ENCODE peak calls at places on chromosomes 7 and 10, in eight cellular contexts. E is naive thymus-derived CD8-positive, alpha-beta T cell; T is anterior cingulate cortex; H is central memory CD4-positive, alpha-beta T cell; M is NCI-H460; L is fibroblast of the conjunctiva; W is fibroblast of the aortic adventitia; I is ACHN. X is an unnamed sample.
A peak's percentile ranks its signal among the peaks of the same experiment; 100 is the strongest.

GRCh38 chr10:71391701-71392100 is 5.0 kb upstream of the CDH23 start:
- DNase-seq in M (no peak), E (no peak), I (no peak), T (no peak), H (no peak), W (no peak), L (no peak), X (no peak)

GRCh38 chr10:127935115-127935561 is 28.2 kb downstream of the PTPRE start:
- DNase-seq in H (no peak), E (no peak), M (no peak), W (no peak), L (no peak), I (no peak), T (no peak), X (no peak)

GRCh38 chr7:150824379-150825177 is 24.0 kb downstream of the TMEM176A start:
- DNase-seq in T (no peak), M (no peak), H (no peak), I (no peak), E (no peak), L (no peak), W (no peak), X (no peak)

GRCh38 chr7:105871142-105871541 is 5.3 kb downstream of the ATXN7L1 start:
- DNase-seq in I (no peak), M (no peak), L (no peak), W (no peak), E (no peak), H (no peak), T (no peak), X (no peak)

GRCh38 chr10:82660205-82660604 is 785.2 kb downstream of the NRG3 start:
- DNase-seq in I (no peak), W (peak; percentile 1), H (no peak), L (no peak), E (no peak), M (no peak), T (no peak), X (no peak)

GRCh38 chr7:42876182-42877068 is 35.4 kb downstream of the C7orf25 start:
- DNase-seq in W (peak; percentile 71), H (no peak), L (peak; percentile 40), E (no peak), I (peak; percentile 79), M (peak; percentile 67), T (no peak), X (no peak)

GRCh38 chr7:50349963-50350944 is 45.7 kb downstream of the IKZF1 start:
- DNase-seq in I (no peak), H (peak; percentile 49), M (no peak), E (peak; percentile 48), W (no peak), T (no peak), L (no peak), X (no peak)

GRCh38 chr7:44372560-44373417 is 47.4 kb upstream of the CAMK2B start:
- DNase-seq in I (no peak), L (no peak), E (no peak), M (no peak), T (no peak), H (no peak), W (no peak), X (no peak)

GRCh38 chr10:62817763-62818425 is 1.7 kb upstream of the EGR2 start:
- DNase-seq in H (peak; percentile 49), L (no peak), M (peak; percentile 62), W (peak; percentile 61), T (peak; percentile 54), I (peak; percentile 81), E (peak; percentile 41), X (peak; percentile 69)

GRCh38 chr10:103719036-103719435 is 136.3 kb downstream of the SH3PXD2A start:
- DNase-seq in H (no peak), E (no peak), T (no peak), I (no peak), W (no peak), M (no peak), L (no peak), X (no peak)

GRCh38 chr7:438361-438760 is 81.3 kb downstream of the PDGFA start:
- DNase-seq in W (no peak), I (no peak), H (no peak), E (no peak), L (no peak), T (no peak), M (no peak), X (no peak)

GRCh38 chr7:17903337-17903736 is 37.0 kb downstream of the SNX13 start:
- DNase-seq in L (no peak), W (no peak), H (no peak), T (no peak), I (no peak), E (no peak), M (no peak), X (no peak)

GRCh38 chr10:52771534-52772455 is 789 bp downstream of the MBL2 start:
- DNase-seq in I (no peak), H (no peak), M (no peak), W (no peak), E (no peak), T (no peak), L (no peak), X (no peak)

GRCh38 chr7:140192176-140192575 is 15.4 kb upstream of the KDM7A start:
- DNase-seq in T (no peak), I (no peak), H (no peak), E (no peak), M (no peak), W (no peak), L (no peak), X (no peak)

GRCh38 chr7:12199363-12199762 is 11.7 kb upstream of the TMEM106B start:
- DNase-seq in M (no peak), E (no peak), I (no peak), H (no peak), L (no peak), W (peak; percentile 12), T (no peak), X (no peak)

GRCh38 chr7:8566016-8566415 is 132.6 kb downstream of the NXPH1 start:
- DNase-seq in L (no peak), W (no peak), I (no peak), M (no peak), H (no peak), E (no peak), T (no peak), X (no peak)

GRCh38 chr10:62038609-62039190 is 137.2 kb downstream of the ARID5B start:
- DNase-seq in L (peak; percentile 74), H (peak; percentile 71), M (peak; percentile 67), W (peak; percentile 85), E (peak; percentile 37), T (peak; percentile 21), I (peak; percentile 80), X (peak; percentile 54)

GRCh38 chr7:100556541-100556940 is 17.2 kb downstream of the SAP25 start:
- DNase-seq in I (no peak), W (peak; percentile 76), M (no peak), E (no peak), L (no peak), H (no peak), T (no peak), X (no peak)

GRCh38 chr10:72702868-72703581 is 11.1 kb downstream of the MCU start:
- DNase-seq in T (no peak), I (peak; percentile 21), M (no peak), L (no peak), H (no peak), W (peak; percentile 94), E (no peak), X (no peak)

GRCh38 chr10:12622016-12622415 is 272.7 kb downstream of the CAMK1D start:
- DNase-seq in I (no peak), H (no peak), L (no peak), E (no peak), T (no peak), W (no peak), M (no peak), X (no peak)

GRCh38 chr7:67598469-67598868 is 601.8 kb downstream of the TYW1 start:
- DNase-seq in M (no peak), H (no peak), W (no peak), L (no peak), I (no peak), T (no peak), E (no peak), X (no peak)

GRCh38 chr7:79461660-79462059 is 8.2 kb upstream of the MAGI2 start:
- DNase-seq in E (no peak), M (peak; percentile 48), I (peak; percentile 49), T (no peak), W (peak; percentile 56), L (peak; percentile 40), H (no peak), X (no peak)

GRCh38 chr10:96170212-96170611 is 40.1 kb downstream of the ZNF518A start:
- DNase-seq in H (no peak), W (no peak), M (no peak), E (no peak), T (no peak), L (no peak), I (no peak), X (no peak)

GRCh38 chr7:1670894-1671875 is 1.1 kb downstream of the ELFN1 start:
- DNase-seq in T (no peak), H (no peak), W (no peak), I (no peak), E (no peak), M (no peak), L (no peak), X (no peak)